ENCODE peak calls at places on chromosomes 3 and 15, in five cellular contexts. P is stomach, T is dorsolateral prefrontal cortex, B is AG04450, S is psoas muscle. Y is an unnamed sample.

GRCh38 chr15:68380456-68380855 is 51.5 kb downstream of the ITGA11 start:
- DNase-seq in B (no peak), P (peak; percentile 3), T (no peak), S (no peak), Y (no peak)

GRCh38 chr3:126342991-126343661 is 14.1 kb downstream of the KLF15 start:
- DNase-seq in T (peak; percentile 33), B (no peak), P (peak; percentile 21), S (peak; percentile 52), Y (peak; percentile 20)

GRCh38 chr3:172687501-172687900 is 23.4 kb downstream of the NCEH1 start:
- DNase-seq in P (no peak), S (no peak), T (no peak), B (no peak), Y (no peak)

GRCh38 chr15:90306560-90306959 is 41.1 kb downstream of the NGRN start:
- DNase-seq in S (no peak), P (no peak), B (no peak), T (no peak), Y (no peak)

GRCh38 chr15:59522988-59523461 is 85.0 kb downstream of the FAM81A start:
- DNase-seq in S (no peak), P (no peak), B (no peak), T (no peak), Y (no peak)

GRCh38 chr3:10188798-10189556 is 24.3 kb downstream of the IRAK2 start:
- DNase-seq in S (peak; percentile 64), P (no peak), T (no peak), B (no peak), Y (no peak)

GRCh38 chr15:64825081-64825430 is 391 bp downstream of the PIF1 start:
- DNase-seq in S (no peak), B (no peak), P (no peak), T (no peak), Y (no peak)

GRCh38 chr3:39989746-39990145 is 180.3 kb downstream of the MYRIP start:
- DNase-seq in B (no peak), P (no peak), S (no peak), T (no peak), Y (no peak)

GRCh38 chr15:39127925-39128617 is 452.8 kb upstream of the THBS1 start:
- DNase-seq in S (no peak), P (no peak), T (no peak), B (peak; percentile 86), Y (peak; percentile 98)

GRCh38 chr15:60740787-60741354 is 261.9 kb upstream of the ICE2 start:
- DNase-seq in T (no peak), P (no peak), B (no peak), S (no peak), Y (no peak)

GRCh38 chr15:100714034-100714748 is 111.8 kb downstream of the ASB7 start:
- DNase-seq in T (no peak), B (no peak), S (no peak), P (no peak), Y (no peak)

GRCh38 chr3:166052440-166052839 is 215.2 kb upstream of the BCHE start:
- DNase-seq in B (no peak), S (no peak), P (no peak), T (no peak), Y (no peak)

GRCh38 chr3:16849240-16849639 is 35.5 kb upstream of the PLCL2 start:
- DNase-seq in S (peak; percentile 69), P (peak; percentile 65), B (no peak), T (peak; percentile 52), Y (peak; percentile 56)

GRCh38 chr3:141498592-141499223 is 11.9 kb downstream of the RASA2 start:
- DNase-seq in S (no peak), T (no peak), P (peak; percentile 62), B (no peak), Y (no peak)

GRCh38 chr15:35998637-35999036 is 452.7 kb upstream of the DPH6 start:
- DNase-seq in S (no peak), P (no peak), B (no peak), T (no peak), Y (no peak)

GRCh38 chr3:71064288-71064975 is 519.1 kb downstream of the FOXP1 start:
- DNase-seq in S (peak; percentile 70), B (no peak), T (no peak), P (peak; percentile 57), Y (peak; percentile 78)
- TF ChIP-seq CTCF in S (peak; percentile 17), B (no peak), T (no peak), P (no peak), Y (no peak)

GRCh38 chr3:14432996-14433572 is 30.7 kb downstream of the SLC6A6 start:
- DNase-seq in P (peak; percentile 50), S (no peak), B (no peak), T (no peak), Y (no peak)

GRCh38 chr3:14436954-14437281 is 34.5 kb downstream of the SLC6A6 start:
- DNase-seq in B (no peak), T (no peak), S (no peak), P (no peak), Y (no peak)

GRCh38 chr3:14434105-14434504 is 31.7 kb downstream of the SLC6A6 start:
- DNase-seq in S (peak; percentile 77), T (no peak), P (peak; percentile 52), B (no peak), Y (peak; percentile 58)

GRCh38 chr3:14434541-14435151 is 32.2 kb downstream of the SLC6A6 start:
- DNase-seq in S (peak; percentile 92), P (peak; percentile 85), T (no peak), B (no peak), Y (no peak)

GRCh38 chr3:14435175-14436011 is 33.0 kb downstream of the SLC6A6 start:
- DNase-seq in B (no peak), P (peak; percentile 40), S (no peak), T (no peak), Y (peak; percentile 41)
- H3K27ac ChIP-seq in B (no peak overlapping the region), P (peak overlapping the region; percentile 91), S (peak overlapping the region; percentile 86), T (peak overlapping the region; percentile 45), Y (no peak overlapping the region)

GRCh38 chr3:73592154-73592877 is 32.4 kb downstream of the PDZRN3 start:
- DNase-seq in S (no peak), P (no peak), B (no peak), T (no peak), Y (no peak)
- TF ChIP-seq CTCF in S (no peak), P (no peak), B (no peak), T (no peak), Y (no peak)

GRCh38 chr15:29686445-29687203 is 135.6 kb downstream of the TJP1 start:
- DNase-seq in S (no peak), B (no peak), T (no peak), P (no peak), Y (no peak)
- H3K27ac ChIP-seq in S (no peak overlapping the region), B (no peak overlapping the region), T (no peak overlapping the region), P (peak overlapping the region; percentile 77), Y (no peak overlapping the region)

GRCh38 chr3:168054447-168054846 is 41.3 kb downstream of the GOLIM4 start:
- DNase-seq in S (no peak), T (no peak), B (no peak), P (no peak), Y (no peak)

GRCh38 chr3:168051579-168052183 is 44.0 kb downstream of the GOLIM4 start:
- DNase-seq in T (no peak), P (no peak), S (no peak), B (no peak), Y (peak; percentile 49)

GRCh38 chr3:168049366-168049974 is 46.3 kb downstream of the GOLIM4 start:
- DNase-seq in B (peak; percentile 37), T (no peak), S (no peak), P (no peak), Y (no peak)

GRCh38 chr3:168052517-168052916 is 43.2 kb downstream of the GOLIM4 start:
- DNase-seq in T (no peak), P (no peak), S (no peak), B (no peak), Y (no peak)

GRCh38 chr3:168053115-168053514 is 42.6 kb downstream of the GOLIM4 start:
- DNase-seq in B (no peak), P (no peak), S (no peak), T (no peak), Y (no peak)
- TF ChIP-seq CTCF in B (peak; percentile 41), P (no peak), S (no peak), T (peak; percentile 16), Y (peak; percentile 29)

GRCh38 chr3:23763040-23763477 is 42.7 kb upstream of the UBE2E1 start:
- DNase-seq in T (peak; percentile 44), P (no peak), B (no peak), S (no peak), Y (peak; percentile 62)
- H3K27ac ChIP-seq in T (no peak overlapping the region), P (peak overlapping the region; percentile 32), B (peak overlapping the region; percentile 31), S (peak overlapping the region; percentile 30), Y (peak overlapping the region; percentile 81)

GRCh38 chr3:12954891-12955650 is 113.7 kb upstream of the RPL32 start:
- DNase-seq in P (peak; percentile 83), S (peak; percentile 96), B (no peak), T (peak; percentile 64), Y (peak; percentile 12)

GRCh38 chr3:12954180-12954579 is 112.8 kb upstream of the RPL32 start:
- DNase-seq in B (no peak), P (no peak), S (peak; percentile 38), T (no peak), Y (no peak)

GRCh38 chr3:12955651-12956315 is 114.4 kb upstream of the RPL32 start:
- DNase-seq in S (peak; percentile 32), B (no peak), T (no peak), P (no peak), Y (no peak)

GRCh38 chr3:12952322-12953200 is 111.2 kb upstream of the RPL32 start:
- DNase-seq in S (no peak), B (no peak), T (no peak), P (no peak), Y (no peak)

GRCh38 chr3:12953201-12953712 is 111.9 kb upstream of the RPL32 start:
- DNase-seq in B (no peak), P (no peak), S (no peak), T (no peak), Y (no peak)
- TF ChIP-seq CTCF in B (no peak), P (no peak), S (no peak), T (no peak), Y (no peak)

DNA sequence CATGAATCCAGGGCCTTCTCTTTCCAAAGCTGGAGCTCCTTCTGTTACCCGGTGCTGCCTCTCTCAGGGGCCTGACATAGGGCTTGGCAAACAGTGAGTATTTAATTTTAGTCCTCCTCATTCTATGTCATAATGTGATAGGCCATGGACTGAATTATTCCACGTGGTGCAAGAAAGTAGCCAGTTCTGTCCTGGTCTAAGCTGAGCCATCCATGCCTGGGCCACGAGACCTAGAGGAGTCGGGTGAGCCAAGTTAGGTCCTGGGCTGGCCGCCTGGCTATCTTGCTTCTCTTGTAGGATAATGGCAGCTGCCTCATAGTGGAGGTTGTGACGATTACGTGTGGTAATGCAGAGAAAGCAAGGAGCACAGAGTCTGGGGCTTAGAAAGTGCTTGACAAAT is 170.6 kb downstream of the FAM43A start:
- DNase-seq in T (no peak), B (no peak), P (no peak), S (peak; percentile 83), Y (no peak)
- H3K27ac ChIP-seq in T (no peak overlapping the region), B (no peak overlapping the region), P (no peak overlapping the region), S (peak overlapping the region; percentile 60), Y (no peak overlapping the region)

GRCh38 chr15:43436395-43436794 is 56.6 kb downstream of the TP53BP1 start:
- DNase-seq in T (no peak), P (no peak), S (no peak), B (no peak), Y (no peak)
- TF ChIP-seq CTCF in T (no peak), P (no peak), S (no peak), B (no peak), Y (no peak)

Y was measured in cardiac muscle cell.